ENCODE peak calls at places on chromosomes 4 and X, in seven cellular contexts. I is psoas muscle, D is HCT116, T is transverse colon, A is lung, O is caudate nucleus, U is uterus. X is an unnamed sample.

GRCh38 chr4:26023191-26023972 is 109.4 kb downstream of the SMIM20 start:
- DNase-seq in T (no peak), A (no peak), U (no peak), I (no peak), O (no peak), D (no peak), X (no peak)

GRCh38 chrX:134171661-134172587 is 65.1 kb upstream of the CCDC160 start:
- DNase-seq in A (no peak), O (peak), I (peak), D (no peak), U (no peak), T (no peak), X (no peak)

GRCh38 chr4:16496501-16496900 is 270.2 kb upstream of the TAPT1 start:
- DNase-seq in D (no peak), O (no peak), A (no peak), T (no peak), U (no peak), I (no peak), X (no peak)

GRCh38 chr4:139659735-139660424 is 5.7 kb upstream of the MGST2 start:
- DNase-seq in T (no peak), U (no peak), A (no peak), I (no peak), O (no peak), D (no peak), X (no peak)

GRCh38 chr4:185872747-185873380 is 60.9 kb upstream of the SORBS2 start:
- DNase-seq in T (no peak), A (no peak), D (peak), I (no peak), U (no peak), O (no peak), X (no peak)

GRCh38 chr4:166657261-166657660 is 577.0 kb downstream of the SPOCK3 start:
- DNase-seq in D (no peak), I (no peak), O (no peak), A (no peak), U (no peak), T (no peak), X (no peak)

GRCh38 chr4:89992744-89993143 is 98.1 kb downstream of the MMRN1 start:
- DNase-seq in O (no peak), D (no peak), U (no peak), I (no peak), A (no peak), T (no peak), X (no peak)

GRCh38 chrX:119273807-119274192 is 37.7 kb downstream of the PGRMC1 start:
- DNase-seq in D (no peak), I (no peak), A (no peak), T (no peak), U (no peak), O (no peak), X (no peak)

GRCh38 chr4:101147283-101147682 is 200.0 kb downstream of the PPP3CA start:
- DNase-seq in O (no peak), U (no peak), T (no peak), D (no peak), A (no peak), I (no peak), X (no peak)

GRCh38 chr4:102399021-102399420 is 53.7 kb upstream of the SLC39A8 start:
- DNase-seq in D (no peak), O (no peak), T (no peak), I (no peak), U (no peak), A (no peak), X (no peak)

GRCh38 chr4:80077639-80078038 is 4.6 kb upstream of the ANTXR2 start:
- DNase-seq in U (no peak), I (no peak), O (no peak), D (no peak), A (no peak), T (no peak), X (peak)

GRCh38 chrX:40462797-40463196 is 118.0 kb upstream of the ATP6AP2 start:
- DNase-seq in A (no peak), O (no peak), U (no peak), T (no peak), D (no peak), I (no peak), X (no peak)

GRCh38 chrX:73562458-73562857 is 539 bp upstream of the CHIC1 start:
- DNase-seq in D (no peak), O (no peak), A (no peak), T (no peak), U (no peak), I (no peak), X (no peak)

GRCh38 chr4:987689-988513 is 1.1 kb downstream of the IDUA start:
- DNase-seq in U (no peak), D (no peak), T (no peak), O (no peak), I (peak), A (no peak), X (no peak)

GRCh38 chr4:37964734-37965457 is 4.7 kb downstream of the PTTG2 start:
- DNase-seq in D (no peak), O (no peak), A (no peak), T (no peak), U (no peak), I (no peak), X (no peak)

GRCh38 chrX:18701621-18702361 is 5.7 kb upstream of the PPEF1 start:
- DNase-seq in D (no peak), A (peak), O (no peak), I (no peak), U (no peak), T (peak), X (no peak)

GRCh38 chr4:100462206-100462605 is 55.6 kb downstream of the EMCN start:
- DNase-seq in I (no peak), U (no peak), T (no peak), O (no peak), A (no peak), D (no peak), X (peak)

GRCh38 chrX:17553961-17554482 is 179.0 kb downstream of the NHS start:
- DNase-seq in I (no peak), D (no peak), A (no peak), O (no peak), T (no peak), U (no peak), X (no peak)

GRCh38 chr4:11814758-11815157 is 386.1 kb upstream of the HS3ST1 start:
- DNase-seq in A (no peak), D (no peak), T (no peak), O (no peak), U (no peak), I (no peak), X (no peak)

GRCh38 chrX:335758-336155 is 17.2 kb upstream of the GTPBP6 start:
- DNase-seq in A (no peak), D (no peak), I (peak), O (no peak), T (no peak), U (no peak), X (no peak)

DNA sequence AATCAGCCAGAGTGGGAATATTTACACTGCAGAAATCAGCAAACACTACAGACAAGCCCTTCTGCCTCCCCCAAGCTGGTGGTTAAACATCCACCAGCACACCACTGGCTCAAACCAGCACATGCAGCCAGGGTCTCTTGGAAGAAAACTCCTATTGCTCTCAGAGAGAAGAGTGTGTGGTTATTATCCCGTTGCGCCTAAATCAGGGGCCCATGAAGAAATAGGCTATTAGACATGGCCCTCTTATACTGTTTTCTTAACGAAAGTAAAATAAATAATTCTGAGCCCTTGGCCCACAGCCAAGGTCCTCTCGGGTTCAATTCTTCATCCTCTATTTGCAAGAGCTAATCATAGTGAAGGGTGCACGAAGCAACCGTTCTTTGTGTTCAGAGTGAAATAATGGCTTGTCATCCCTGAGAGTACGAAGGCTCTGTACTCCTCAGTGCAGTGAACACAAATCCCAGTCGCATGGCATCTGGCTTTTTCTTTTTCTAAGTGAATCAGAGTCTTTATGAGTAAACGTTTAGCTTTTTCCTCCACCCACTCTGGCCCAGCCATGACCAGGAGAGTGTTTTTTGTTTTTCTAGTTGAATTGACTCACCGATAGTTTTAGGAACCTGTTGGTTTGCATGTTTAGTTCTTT is 33.4 kb upstream of the RBM47 start:
- DNase-seq in T (no peak), D (no peak), U (no peak), A (peak), O (no peak), I (no peak), X (peak)
- H3K27ac ChIP-seq in T (no peak), D (no peak), U (no peak), A (no peak), O (no peak), I (no peak), X (peak)

GRCh38 chrX:110175146-110175545 is 142.7 kb downstream of the AMMECR1 start:
- DNase-seq in T (no peak), O (no peak), I (no peak), D (no peak), U (no peak), A (no peak), X (no peak)
- H3K27ac ChIP-seq in T (no peak), O (no peak), I (no peak), D (no peak), U (no peak), A (no peak), X (no peak)

DNA sequence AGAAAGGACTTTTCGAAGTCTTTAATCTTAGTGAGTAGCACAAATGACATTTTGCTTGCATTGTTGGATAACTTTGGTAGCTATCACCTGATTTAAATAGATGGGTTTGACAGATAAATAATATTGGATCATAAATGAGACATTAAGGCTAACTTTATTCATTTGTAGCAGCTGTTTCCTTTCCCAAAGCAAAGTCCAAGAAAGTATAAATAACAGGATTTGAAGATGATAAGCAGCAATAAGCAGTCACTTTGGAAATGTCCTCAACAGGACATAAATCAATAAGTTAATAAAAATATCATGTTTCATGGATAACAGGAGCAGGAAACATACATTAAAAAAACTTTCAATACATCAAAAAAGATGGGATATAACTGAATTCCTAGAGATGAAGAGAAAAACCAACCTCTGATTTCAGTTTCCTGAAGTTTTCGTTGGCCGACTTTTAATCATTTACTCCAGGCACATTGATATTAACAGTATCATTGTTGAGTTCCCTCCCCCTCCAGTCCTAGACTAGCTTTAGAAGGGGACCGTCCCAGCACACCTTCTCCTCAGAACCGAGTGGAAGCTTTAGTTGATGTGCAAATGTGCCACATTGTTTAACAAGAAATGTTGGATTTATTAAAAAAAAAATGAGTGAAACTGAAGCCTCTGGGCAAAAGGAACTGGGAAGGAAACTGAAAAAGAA is 169.9 kb upstream of the AGA start:
- DNase-seq in U (no peak), I (no peak), T (no peak), O (no peak), A (no peak), D (no peak), X (no peak)
- H3K27ac ChIP-seq in U (no peak), I (no peak), T (no peak), O (no peak), A (no peak), D (no peak), X (no peak)

GRCh38 chrX:2897311-2897689 is 31.8 kb downstream of the ARSD start:
- DNase-seq in T (no peak), I (no peak), O (no peak), U (no peak), D (no peak), A (no peak), X (no peak)
- H3K27ac ChIP-seq in T (peak), I (no peak), O (no peak), U (no peak), D (peak), A (no peak), X (peak)

DNA sequence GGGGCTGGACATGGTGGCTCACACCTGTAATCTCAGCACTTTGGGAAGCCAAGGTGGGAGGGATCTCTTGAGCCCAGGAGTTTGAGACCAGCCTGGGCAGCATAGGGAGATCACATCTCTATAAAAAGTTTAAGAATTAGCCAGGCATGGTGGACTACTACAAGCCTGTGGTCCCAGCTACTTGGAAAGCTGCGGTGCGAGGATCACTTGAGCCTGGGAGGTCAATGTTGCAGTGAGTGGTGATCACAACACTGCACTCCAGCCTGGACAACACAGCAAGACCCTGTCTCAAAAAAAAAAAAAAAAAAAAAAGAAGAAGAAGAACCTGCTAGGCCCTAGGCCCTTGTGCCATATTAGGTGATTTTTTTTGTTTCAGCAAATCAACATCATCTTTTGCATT is 12.2 kb downstream of the SRD5A3 start:
- DNase-seq in A (no peak), O (no peak), I (no peak), D (no peak), U (no peak), T (no peak), X (no peak)
- H3K27ac ChIP-seq in A (no peak), O (no peak), I (peak), D (peak), U (peak), T (peak), X (peak)

DNA sequence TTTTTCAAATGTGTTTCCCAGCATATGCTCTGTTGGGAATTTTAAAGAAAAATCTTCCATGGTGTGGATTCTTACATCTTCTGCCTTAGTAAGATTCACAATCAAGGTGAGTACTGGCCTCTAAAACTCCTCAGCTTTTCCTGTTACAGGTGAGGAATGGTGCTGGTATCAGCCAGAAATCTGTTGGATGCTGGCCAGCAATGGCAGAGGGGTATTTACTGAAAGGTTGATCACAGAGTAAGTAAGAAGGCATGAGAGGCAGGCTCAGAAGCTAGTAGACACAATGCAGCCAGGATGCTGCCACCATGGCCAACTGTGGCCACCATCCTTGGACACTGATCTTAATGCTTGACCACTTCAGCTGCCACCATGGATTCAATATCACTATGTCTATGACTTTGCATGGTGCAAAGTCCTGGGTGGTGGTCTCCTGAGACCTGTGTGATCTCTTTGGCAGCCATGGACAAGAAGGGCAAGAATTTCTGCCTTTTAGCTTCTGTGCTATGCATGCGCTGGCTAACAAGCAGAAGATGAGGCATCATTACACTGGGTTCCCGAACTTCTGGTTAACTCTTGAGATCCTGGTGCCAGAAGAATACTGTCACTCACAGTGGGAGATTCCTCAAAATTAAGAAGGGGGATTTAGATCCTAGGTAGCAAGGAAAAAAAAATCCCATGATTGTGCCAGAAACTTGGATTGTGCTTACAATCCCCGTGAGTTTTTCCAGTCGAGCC is 60.2 kb downstream of the CHRNA9 start:
- DNase-seq in I (no peak), T (no peak), A (no peak), U (no peak), O (no peak), D (no peak), X (no peak)
- H3K27ac ChIP-seq in I (peak), T (no peak), A (no peak), U (no peak), O (no peak), D (no peak), X (no peak)

GRCh38 chr4:88761342-88761741 is 63.7 kb upstream of the NAP1L5 start:
- DNase-seq in T (no peak), U (no peak), A (no peak), I (no peak), O (no peak), D (no peak), X (no peak)

GRCh38 chr4:88757067-88757466 is 59.4 kb upstream of the NAP1L5 start:
- DNase-seq in A (no peak), D (no peak), T (no peak), O (no peak), U (no peak), I (no peak), X (no peak)

GRCh38 chr4:88757776-88758175 is 60.1 kb upstream of the NAP1L5 start:
- DNase-seq in O (no peak), I (no peak), U (no peak), D (no peak), T (no peak), A (no peak), X (no peak)

GRCh38 chr4:88758264-88758663 is 60.6 kb upstream of the NAP1L5 start:
- DNase-seq in T (no peak), I (no peak), O (no peak), D (no peak), A (no peak), U (no peak), X (no peak)

DNA sequence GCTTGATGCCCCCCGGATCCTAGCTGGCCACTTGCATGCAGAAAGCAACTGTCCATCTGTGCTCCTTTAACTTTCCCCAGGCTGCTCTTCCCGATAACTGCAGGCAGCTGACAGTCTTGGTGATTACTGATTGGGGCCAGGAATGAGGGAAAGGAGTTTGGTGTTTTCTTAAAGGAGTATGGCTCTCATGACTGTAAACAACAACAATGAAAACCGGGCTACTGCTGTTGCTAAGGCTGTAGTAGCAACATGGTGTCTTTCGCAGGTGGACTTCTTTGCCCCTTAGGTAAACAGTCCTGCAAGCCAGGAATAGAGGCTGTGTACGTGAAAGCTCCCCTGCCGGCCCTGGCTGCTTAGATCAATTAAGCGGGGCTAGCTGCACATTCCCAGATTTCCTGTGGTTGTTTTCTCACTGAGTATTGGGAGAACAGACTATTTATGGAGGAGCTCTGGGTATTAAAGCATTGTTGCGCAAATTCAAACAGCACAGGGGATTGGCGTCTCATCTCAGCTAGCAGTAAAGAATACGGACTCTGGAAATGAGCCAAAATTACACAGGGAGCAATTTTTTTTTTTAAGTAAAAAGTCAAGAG is 61.5 kb upstream of the NAP1L5 start:
- DNase-seq in U (no peak), T (no peak), D (no peak), I (no peak), O (no peak), A (no peak), X (no peak)
- H3K27ac ChIP-seq in U (peak), T (no peak), D (no peak), I (peak), O (peak), A (no peak), X (no peak)

GRCh38 chr4:182219400-182219799 is 23.8 kb upstream of the TENM3 start:
- DNase-seq in I (no peak), T (no peak), O (no peak), A (no peak), U (no peak), D (no peak), X (no peak)

GRCh38 chr4:182212211-182212761 is 30.9 kb upstream of the TENM3 start:
- DNase-seq in T (no peak), D (no peak), A (peak), U (no peak), I (no peak), O (no peak), X (no peak)

GRCh38 chr4:182213024-182213423 is 30.2 kb upstream of the TENM3 start:
- DNase-seq in I (no peak), O (no peak), A (no peak), D (no peak), T (no peak), U (no peak), X (no peak)

GRCh38 chr4:182215171-182215570 is 28.0 kb upstream of the TENM3 start:
- DNase-seq in A (no peak), D (no peak), U (no peak), O (no peak), I (no peak), T (no peak), X (no peak)

GRCh38 chr4:182216005-182216404 is 27.2 kb upstream of the TENM3 start:
- DNase-seq in A (no peak), T (no peak), O (no peak), I (no peak), D (no peak), U (no peak), X (no peak)
- H3K27ac ChIP-seq in A (no peak), T (no peak), O (no peak), I (no peak), D (no peak), U (no peak), X (no peak)

DNA sequence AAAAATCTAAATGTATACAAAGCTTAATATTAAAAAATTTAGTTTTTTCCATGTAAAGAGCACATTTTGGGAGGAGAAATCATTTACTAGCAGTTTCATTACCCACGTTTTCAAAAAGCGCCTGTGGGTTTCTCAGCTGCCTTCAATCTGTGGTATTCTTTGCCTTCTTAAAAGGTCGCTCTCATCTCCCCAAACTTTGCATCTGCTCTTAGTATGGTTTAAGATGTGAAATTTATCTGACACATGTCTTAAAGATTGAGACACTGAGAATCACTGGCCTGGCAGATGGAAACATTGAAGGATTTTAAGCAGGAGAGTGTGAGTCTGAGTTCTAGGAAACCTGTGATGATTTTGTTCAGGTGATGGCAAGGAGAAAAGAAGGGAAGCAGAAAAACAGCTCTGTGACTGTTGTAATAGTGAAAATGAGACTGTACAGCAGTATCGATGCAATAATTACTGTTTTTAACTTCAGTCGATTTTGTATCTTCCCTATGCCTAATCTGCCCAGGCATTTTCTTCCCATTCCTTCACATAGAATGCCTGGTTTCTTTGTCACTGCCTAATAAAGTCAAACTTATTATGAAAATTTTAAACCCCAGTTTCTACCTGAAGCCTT is 75.9 kb downstream of the PAQR3 start:
- DNase-seq in U (no peak), T (no peak), I (no peak), D (no peak), A (no peak), O (no peak), X (no peak)
- H3K27ac ChIP-seq in U (no peak), T (no peak), I (no peak), D (no peak), A (no peak), O (no peak), X (no peak)